ENCODE peak calls at places on chromosome 2, in six cellular contexts. V is T-helper 2 cell treated with Interferon-gamma antibody and Interleukin-4, amounts not matched to agents 5 μg/mL and 100 μg/mL, for 36 hours; M is GF-D8; S is activated T-cell treated with anti-CD3 and anti-CD28 coated beads, Interleukin-2, amount 50 U/mL, for 4 hours; Y is NCI-H1436; I is AG09319. A is an unnamed sample.

GRCh38 chr2:1482981-1483380 is 69.7 kb downstream of the TPO start:
- DNase-seq in V (no peak), M (no peak), S (no peak), Y (no peak), I (no peak), A (no peak)

GRCh38 chr2:123953848-123954247 is 71.2 kb upstream of the CNTNAP5 start:
- DNase-seq in V (no peak), M (no peak), S (no peak), Y (no peak), I (no peak), A (no peak)

GRCh38 chr2:218999021-218999880 is 6.0 kb upstream of the CRYBA2 start:
- DNase-seq in V (no peak), M (no peak), S (no peak), Y (no peak), I (no peak), A (no peak)

GRCh38 chr2:3427272-3427671 is 47.8 kb downstream of the TRAPPC12 start:
- DNase-seq in V (no peak), M (no peak), S (no peak), Y (no peak), I (no peak), A (no peak)

GRCh38 chr2:172462393-172463381 is 35.3 kb downstream of the ITGA6 start:
- DNase-seq in V (peak; percentile 27), M (peak; percentile 44), S (no peak), Y (no peak), I (no peak), A (no peak)

GRCh38 chr2:18623782-18624181 is 34.4 kb upstream of the NT5C1B start:
- DNase-seq in V (no peak), M (no peak), S (no peak), Y (no peak), I (no peak), A (no peak)

GRCh38 chr2:217103752-217104540 is 244.1 kb upstream of the TNP1 start:
- DNase-seq in V (no peak), M (no peak), S (no peak), Y (no peak), I (no peak), A (no peak)

GRCh38 chr2:11051280-11051679 is 104.0 kb upstream of the SLC66A3 start:
- DNase-seq in V (no peak), M (no peak), S (no peak), Y (no peak), I (no peak), A (no peak)

GRCh38 chr2:24174851-24175277 is at the start of gene FAM228A:
- DNase-seq in V (no peak), M (no peak), S (no peak), Y (no peak), I (no peak), A (no peak)

GRCh38 chr2:201768918-201769317 is 11.8 kb downstream of the ALS2 start:
- DNase-seq in V (no peak), M (no peak), S (no peak), Y (no peak), I (no peak), A (no peak)

GRCh38 chr2:174072069-174072468 is 106.9 kb upstream of the SP3 start:
- DNase-seq in V (no peak), M (peak; percentile 58), S (no peak), Y (no peak), I (no peak), A (no peak)

GRCh38 chr2:122389694-122390093 is 634.2 kb downstream of the TSN start:
- DNase-seq in V (no peak), M (no peak), S (no peak), Y (no peak), I (no peak), A (no peak)

GRCh38 chr2:179861027-179861776 is at the start of gene ZNF385B:
- DNase-seq in V (no peak), M (no peak), S (no peak), Y (peak; percentile 9), I (no peak), A (no peak)

GRCh38 chr2:99708231-99708630 is 218.4 kb upstream of the REV1 start:
- DNase-seq in V (no peak), M (no peak), S (no peak), Y (no peak), I (no peak), A (no peak)

GRCh38 chr2:236875906-236876505 is 209.7 kb upstream of the COPS8 start:
- DNase-seq in V (no peak), M (no peak), S (no peak), Y (no peak), I (no peak), A (no peak)

GRCh38 chr2:109379507-109379906 is 234.3 kb downstream of the SEPTIN10 start:
- DNase-seq in V (no peak), M (no peak), S (no peak), Y (no peak), I (no peak), A (no peak)

GRCh38 chr2:74564222-74564621 is 9.7 kb downstream of the DOK1 start:
- DNase-seq in V (no peak), M (no peak), S (no peak), Y (no peak), I (no peak), A (no peak)

GRCh38 chr2:1272835-1273234 is 140.4 kb upstream of the TPO start:
- DNase-seq in V (no peak), M (no peak), S (no peak), Y (no peak), I (no peak), A (no peak)